ENCODE peak calls at places on chromosomes 1 and 21, in four cellular contexts. J is heart right ventricle; T is mucosa of descending colon; K is activated naive CD4-positive, alpha-beta T cell treated with anti-CD3 and anti-CD28 coated beads, Interleukin-2, amount 10 ng/mL, durations not matched to agents 7 days and 5 days. R is an unnamed sample.

GRCh38 chr1:79988401-79988800 is 981.9 kb upstream of the ADGRL4 start:
- DNase-seq in J (no peak), T (no peak), K (no peak), R (no peak)

GRCh38 chr1:93338426-93338825 is 7.3 kb upstream of the DR1 start:
- DNase-seq in J (no peak), T (no peak), K (no peak), R (no peak)

GRCh38 chr1:38608202-38608864 is 251.2 kb downstream of the RRAGC start:
- DNase-seq in J (peak; percentile 36), T (no peak), K (peak; percentile 34), R (no peak)

GRCh38 chr21:26597981-26598380 is 24.9 kb upstream of the CYYR1 start:
- DNase-seq in J (no peak), T (no peak), K (no peak), R (no peak)

GRCh38 chr1:26317612-26318337 is at the start of gene CD52:
- DNase-seq in J (no peak), T (no peak), K (peak; percentile 88), R (no peak)

GRCh38 chr21:36964832-36965719 is 1.4 kb downstream of the HLCS start:
- DNase-seq in J (no peak), T (no peak), K (no peak), R (no peak)

GRCh38 chr1:200979574-200980451 is 43.7 kb downstream of the KIF21B start:
- DNase-seq in J (no peak), T (peak; percentile 68), K (peak; percentile 78), R (no peak)

GRCh38 chr1:23383547-23384311 is 14.1 kb upstream of the ZNF436 start:
- DNase-seq in J (no peak), T (no peak), K (no peak), R (no peak)

GRCh38 chr1:16386454-16387113 is 19.5 kb downstream of the SZRD1 start:
- DNase-seq in J (no peak), T (no peak), K (no peak), R (no peak)

GRCh38 chr1:199007423-199007822 is 368.6 kb downstream of the PTPRC start:
- DNase-seq in J (no peak), T (no peak), K (no peak), R (no peak)

GRCh38 chr1:12320516-12320915 is 90.7 kb downstream of the VPS13D start:
- DNase-seq in J (no peak), T (no peak), K (no peak), R (no peak)

GRCh38 chr1:87062687-87063086 is 148.3 kb downstream of the HS2ST1 start:
- DNase-seq in J (no peak), T (no peak), K (no peak), R (no peak)

GRCh38 chr1:185315364-185316108 is 1.5 kb downstream of the IVNS1ABP start:
- DNase-seq in J (no peak), T (no peak), K (no peak), R (no peak)

GRCh38 chr1:23442751-23443150 is 18.2 kb upstream of the TCEA3 start:
- DNase-seq in J (no peak), T (no peak), K (no peak), R (no peak)

GRCh38 chr1:71522721-71523120 is 441.9 kb upstream of the ZRANB2 start:
- DNase-seq in J (no peak), T (no peak), K (no peak), R (no peak)